ENCODE peak calls at places on chromosomes 3 and 15, in four cellular contexts. P, D, Y and F are unnamed samples.

GRCh38 chr3:187746059-187746453 is 788 bp upstream of the BCL6 start:
- DNase-seq in P (no peak), D (no peak), Y (no peak), F (peak; percentile 49)

GRCh38 chr3:8869613-8870012 is 93.7 kb downstream of the RAD18 start:
- DNase-seq in P (no peak), D (no peak), Y (peak; percentile 79), F (peak; percentile 98)

GRCh38 chr3:170038434-170039110 is 777 bp downstream of the GPR160 start:
- DNase-seq in P (no peak), D (peak; percentile 60), Y (no peak), F (no peak)

GRCh38 chr15:58873267-58873666 is 60.2 kb downstream of the SLTM start:
- DNase-seq in P (no peak), D (no peak), Y (no peak), F (peak; percentile 45)

GRCh38 chr15:69080958-69081248 is 66.4 kb downstream of the NOX5 start:
- DNase-seq in P (no peak), D (no peak), Y (no peak), F (no peak)

GRCh38 chr15:76340198-76340801 is 3.7 kb downstream of the ISL2 start:
- DNase-seq in P (no peak), D (no peak), Y (no peak), F (no peak)

GRCh38 chr15:57559875-57560274 is 31.8 kb upstream of the MYZAP start:
- DNase-seq in P (peak; percentile 57), D (peak; percentile 60), Y (no peak), F (peak; percentile 47)

GRCh38 chr15:96625251-96625650 is 294.8 kb downstream of the NR2F2 start:
- DNase-seq in P (no peak), D (no peak), Y (no peak), F (no peak)

GRCh38 chr3:51500632-51501131 is 867 bp upstream of the DCAF1 start:
- DNase-seq in P (no peak), D (peak; percentile 36), Y (no peak), F (no peak)

GRCh38 chr3:156548041-156548687 is 6.8 kb downstream of the SSR3 start:
- DNase-seq in P (no peak), D (no peak), Y (no peak), F (no peak)

GRCh38 chr3:71581981-71582611 is 1.4 kb downstream of the FOXP1 start:
- DNase-seq in P (peak; percentile 57), D (peak; percentile 78), Y (peak; percentile 65), F (peak; percentile 20)

GRCh38 chr3:64392001-64392400 is 166.7 kb upstream of the PRICKLE2 start:
- DNase-seq in P (no peak), D (no peak), Y (no peak), F (no peak)

GRCh38 chr3:124730920-124731297 is 657 bp downstream of the UMPS start:
- DNase-seq in P (no peak), D (no peak), Y (no peak), F (no peak)
- TF ChIP-seq CTCF in P (no peak), D (no peak), Y (no peak), F (no peak)

GRCh38 chr3:10575601-10576160 is 70.3 kb upstream of the ATP2B2 start:
- DNase-seq in P (no peak), D (no peak), Y (no peak), F (no peak)

GRCh38 chr3:10568549-10568948 is 63.2 kb upstream of the ATP2B2 start:
- DNase-seq in P (no peak), D (no peak), Y (no peak), F (no peak)

GRCh38 chr3:10570196-10570946 is 65.0 kb upstream of the ATP2B2 start:
- DNase-seq in P (no peak), D (no peak), Y (no peak), F (no peak)

GRCh38 chr3:10577521-10577920 is 72.1 kb upstream of the ATP2B2 start:
- DNase-seq in P (no peak), D (no peak), Y (no peak), F (no peak)

DNA sequence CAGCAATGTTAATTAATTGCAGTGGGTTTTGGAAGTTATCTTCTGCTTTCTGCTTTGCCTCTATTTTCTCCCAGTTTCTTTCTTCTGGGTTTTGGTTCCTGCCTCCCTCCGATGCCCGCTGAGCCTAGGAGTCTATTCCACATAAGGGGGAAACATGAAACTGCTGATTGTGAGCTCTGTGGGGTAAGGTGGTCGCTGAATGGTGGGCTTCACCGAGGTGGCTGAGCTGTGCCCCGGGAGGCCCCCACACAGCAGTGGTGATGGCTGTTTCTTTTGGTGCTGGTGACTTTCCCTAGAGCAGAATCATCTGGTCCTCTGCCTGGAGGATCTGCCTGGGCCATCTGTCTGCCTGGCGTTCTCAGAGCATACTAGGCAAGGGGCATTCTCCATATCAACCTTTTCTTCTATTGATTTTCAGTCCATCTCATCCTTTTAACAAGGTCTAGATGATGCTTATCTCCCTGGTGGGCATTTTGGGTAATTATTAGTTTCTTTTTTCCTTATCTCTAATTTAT is 68.8 kb upstream of the ATP2B2 start:
- DNase-seq in P (no peak), D (no peak), Y (no peak), F (no peak)
- TF ChIP-seq CTCF in P (no peak), D (no peak), Y (no peak), F (no peak)

DNA sequence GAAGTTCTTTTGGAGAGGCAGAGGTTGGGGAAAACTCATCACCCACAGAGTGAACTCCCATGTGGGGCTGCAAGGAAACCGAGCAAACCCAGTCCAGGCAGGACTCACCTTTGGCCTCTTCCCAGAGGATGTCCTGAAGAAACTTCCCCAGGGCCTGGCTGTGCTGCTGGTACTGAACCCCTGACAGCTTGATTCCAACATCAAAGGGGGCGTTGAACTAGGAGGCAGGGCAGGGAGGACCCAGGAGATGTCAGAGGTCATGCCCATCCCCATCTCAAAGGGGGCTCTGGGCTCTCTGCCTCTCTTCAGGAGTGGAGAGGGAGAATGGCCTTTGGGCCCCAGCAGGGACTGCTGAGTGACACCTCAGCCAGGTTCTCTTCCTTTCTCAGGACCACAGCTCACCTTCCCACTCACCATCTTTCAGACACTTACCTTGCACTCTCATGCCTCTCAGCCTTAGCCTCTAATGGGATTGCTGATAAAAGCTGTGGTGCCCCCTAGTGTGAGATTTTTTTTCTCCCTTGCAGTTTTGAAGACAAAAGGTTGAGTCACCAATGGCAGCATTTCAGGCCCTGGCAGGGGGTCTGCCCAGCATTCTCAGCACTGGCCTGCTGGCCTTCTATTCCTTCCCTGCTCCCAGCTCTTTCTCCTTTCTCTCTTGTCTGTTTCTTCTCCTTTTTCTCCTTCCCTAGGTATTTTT is 6.0 kb downstream of the GHRL start:
- DNase-seq in P (no peak), D (no peak), Y (peak; percentile 35), F (peak; percentile 81)
- TF ChIP-seq CTCF in P (no peak), D (no peak), Y (no peak), F (peak; percentile 47)

GRCh38 chr3:43286115-43286885 is at the start of gene SNRK:
- DNase-seq in P (peak; percentile 86), D (peak; percentile 89), Y (peak; percentile 76), F (peak; percentile 79)
- TF ChIP-seq CTCF in P (peak; percentile 24), D (peak; percentile 36), Y (peak; percentile 24), F (peak; percentile 32)

GRCh38 chr3:45055411-45056143 is 29.5 kb downstream of the CLEC3B start:
- DNase-seq in P (no peak), D (no peak), Y (no peak), F (peak; percentile 77)
- TF ChIP-seq CTCF in P (no peak), D (no peak), Y (no peak), F (no peak)

GRCh38 chr15:77575203-77575934 is 57.3 kb downstream of the LINGO1 start:
- DNase-seq in P (no peak), D (no peak), Y (no peak), F (no peak)
- TF ChIP-seq CTCF in P (no peak), D (no peak), Y (no peak), F (no peak)

GRCh38 chr3:193833592-193833991 is 240.6 kb downstream of the OPA1 start:
- DNase-seq in P (no peak), D (no peak), Y (no peak), F (no peak)
- TF ChIP-seq CTCF in P (no peak), D (no peak), Y (no peak), F (no peak)

DNA sequence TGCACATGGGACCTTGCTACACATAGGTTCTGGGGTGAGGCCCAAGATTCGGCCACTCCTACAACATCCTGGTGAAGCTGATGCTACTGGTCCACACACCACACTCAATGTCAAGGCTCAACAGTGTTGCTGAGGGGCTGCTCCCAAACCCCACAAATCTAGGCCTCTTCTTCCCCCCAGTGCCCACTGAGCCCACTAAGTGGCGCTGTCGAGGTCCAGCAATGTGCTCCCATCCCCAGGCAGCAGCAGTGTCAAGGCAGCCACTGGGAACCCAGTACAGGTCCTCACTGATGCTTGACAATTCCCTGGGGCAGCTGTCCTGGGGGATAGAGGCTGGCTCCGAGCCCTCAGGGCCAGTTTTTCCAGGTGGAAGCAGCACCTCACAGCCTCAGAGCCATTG is 21.5 kb downstream of the SCN5A start:
- DNase-seq in P (no peak), D (no peak), Y (no peak), F (peak; percentile 9)
- TF ChIP-seq CTCF in P (no peak), D (no peak), Y (peak; percentile 18), F (peak; percentile 56)